ENCODE peak calls at places on chromosome 3, in five cellular contexts. One of them, this sample, is unnamed.
A peak's percentile ranks its signal among the peaks of the same experiment; 100 is the strongest.

GRCh38 chr3:46695962-46696922 is 2.8 kb upstream of the ALS2CL start:
- DNase-seq in CD8-positive, alpha-beta memory T cell: no peak
- DNase-seq in germinal center: no peak
- DNase-seq in CD4-positive, alpha-beta T cell: no peak
- DNase-seq in A549: no peak
- DNase-seq in this sample: no peak

GRCh38 chr3:194632211-194632982 is 822 bp downstream of the TMEM44 start:
- DNase-seq in CD8-positive, alpha-beta memory T cell: no peak
- DNase-seq in germinal center: peak; percentile 14
- DNase-seq in CD4-positive, alpha-beta T cell: no peak
- DNase-seq in A549: peak; percentile 24
- DNase-seq in this sample: no peak

GRCh38 chr3:42846682-42847522 is 28.8 kb downstream of the CYP8B1 start:
- DNase-seq in CD8-positive, alpha-beta memory T cell: no peak
- DNase-seq in germinal center: peak; percentile 54
- DNase-seq in CD4-positive, alpha-beta T cell: no peak
- DNase-seq in A549: no peak
- DNase-seq in this sample: peak; percentile 77

GRCh38 chr3:79414821-79415220 is 353.0 kb downstream of the ROBO1 start:
- DNase-seq in CD8-positive, alpha-beta memory T cell: no peak
- DNase-seq in germinal center: no peak
- DNase-seq in CD4-positive, alpha-beta T cell: no peak
- DNase-seq in A549: no peak
- DNase-seq in this sample: no peak

GRCh38 chr3:14540821-14541385 is 761 bp upstream of the GRIP2 start:
- DNase-seq in CD8-positive, alpha-beta memory T cell: no peak
- DNase-seq in germinal center: no peak
- DNase-seq in CD4-positive, alpha-beta T cell: no peak
- DNase-seq in A549: no peak
- DNase-seq in this sample: no peak

GRCh38 chr3:58536501-58537411 is at the start of gene ACOX2:
- DNase-seq in CD8-positive, alpha-beta memory T cell: no peak
- DNase-seq in germinal center: no peak
- DNase-seq in CD4-positive, alpha-beta T cell: no peak
- DNase-seq in A549: no peak
- DNase-seq in this sample: no peak

GRCh38 chr3:15645740-15646490 is 44.4 kb downstream of the BTD start:
- DNase-seq in CD8-positive, alpha-beta memory T cell: no peak
- DNase-seq in germinal center: no peak
- DNase-seq in CD4-positive, alpha-beta T cell: no peak
- DNase-seq in A549: peak; percentile 70
- DNase-seq in this sample: no peak

GRCh38 chr3:23863060-23863459 is 53.7 kb downstream of the NKIRAS1 start:
- DNase-seq in CD8-positive, alpha-beta memory T cell: no peak
- DNase-seq in germinal center: no peak
- DNase-seq in CD4-positive, alpha-beta T cell: no peak
- DNase-seq in A549: no peak
- DNase-seq in this sample: no peak

GRCh38 chr3:136249593-136250225 is 431 bp upstream of the PCCB start:
- DNase-seq in CD8-positive, alpha-beta memory T cell: no peak
- DNase-seq in germinal center: no peak
- DNase-seq in CD4-positive, alpha-beta T cell: no peak
- DNase-seq in A549: no peak
- DNase-seq in this sample: no peak

GRCh38 chr3:49021813-49022720 is at the start of gene NDUFAF3:
- DNase-seq in CD8-positive, alpha-beta memory T cell: peak; percentile 90
- DNase-seq in germinal center: peak; percentile 91
- DNase-seq in CD4-positive, alpha-beta T cell: peak; percentile 81
- DNase-seq in A549: peak; percentile 63
- DNase-seq in this sample: peak; percentile 94

GRCh38 chr3:119717520-119717919 is 14.7 kb downstream of the CFAP91 start:
- DNase-seq in CD8-positive, alpha-beta memory T cell: no peak
- DNase-seq in germinal center: no peak
- DNase-seq in CD4-positive, alpha-beta T cell: no peak
- DNase-seq in A549: no peak
- DNase-seq in this sample: no peak

GRCh38 chr3:51378726-51379125 is 6.4 kb upstream of the MANF start:
- DNase-seq in CD8-positive, alpha-beta memory T cell: no peak
- DNase-seq in germinal center: no peak
- DNase-seq in CD4-positive, alpha-beta T cell: no peak
- DNase-seq in A549: no peak
- DNase-seq in this sample: no peak

GRCh38 chr3:119360736-119361462 is 66.7 kb downstream of the ARHGAP31 start:
- DNase-seq in CD8-positive, alpha-beta memory T cell: no peak
- DNase-seq in germinal center: no peak
- DNase-seq in CD4-positive, alpha-beta T cell: no peak
- DNase-seq in A549: no peak
- DNase-seq in this sample: no peak

GRCh38 chr3:6989608-6990291 is 128.8 kb downstream of the GRM7 start:
- DNase-seq in CD8-positive, alpha-beta memory T cell: no peak
- DNase-seq in germinal center: no peak
- DNase-seq in CD4-positive, alpha-beta T cell: no peak
- DNase-seq in A549: no peak
- DNase-seq in this sample: no peak

This sample was measured in naive B cell.